ENCODE peak calls at places on chromosomes 16 and 17, in five cellular contexts. Y is pancreas, K is body of pancreas, E is tibial artery, H is Calu3. A is an unnamed sample.

GRCh38 chr17:61200349-61200735 is 199.3 kb upstream of the TBX2 start:
- DNase-seq in Y (no peak), H (no peak), K (peak), E (no peak), A (no peak)

GRCh38 chr17:55446581-55447205 is 25.1 kb upstream of the MMD start:
- DNase-seq in Y (no peak), K (no peak), E (no peak), H (no peak), A (peak)

GRCh38 chr16:55255890-55256289 is 68.1 kb upstream of the IRX6 start:
- DNase-seq in H (no peak), K (no peak), E (no peak), Y (no peak), A (no peak)

GRCh38 chr17:73227379-73227778 is 34.3 kb downstream of the CPSF4L start:
- DNase-seq in K (no peak), H (no peak), Y (no peak), E (no peak), A (no peak)

GRCh38 chr17:32536736-32537646 is 50.2 kb downstream of the CDK5R1 start:
- DNase-seq in E (no peak), H (no peak), Y (no peak), K (no peak), A (no peak)

GRCh38 chr17:47978324-47978723 is 7.4 kb downstream of the CDK5RAP3 start:
- DNase-seq in E (no peak), Y (no peak), H (peak), K (peak), A (no peak)

GRCh38 chr16:20410153-20410723 is 904 bp downstream of the ACSM5 start:
- DNase-seq in H (no peak), Y (no peak), E (no peak), K (no peak), A (no peak)

GRCh38 chr16:66486773-66487579 is 59.9 kb downstream of the BEAN1 start:
- DNase-seq in Y (no peak), K (peak), H (no peak), E (peak), A (no peak)

GRCh38 chr17:78329263-78330059 is 30.4 kb downstream of the SOCS3 start:
- DNase-seq in H (peak), E (no peak), Y (no peak), K (peak), A (no peak)

GRCh38 chr16:4654946-4655590 is 30.4 kb downstream of the MGRN1 start:
- DNase-seq in K (no peak), Y (no peak), H (no peak), E (no peak), A (no peak)

GRCh38 chr16:68037820-68038597 is 14.9 kb downstream of the DUS2 start:
- DNase-seq in K (no peak), H (no peak), Y (no peak), E (no peak), A (no peak)

GRCh38 chr17:2344528-2344927 is 7.2 kb downstream of the SGSM2 start:
- DNase-seq in E (no peak), H (no peak), K (no peak), Y (no peak), A (no peak)

GRCh38 chr16:17339764-17340541 is 130.8 kb downstream of the XYLT1 start:
- DNase-seq in Y (no peak), H (peak), E (peak), K (no peak), A (no peak)

GRCh38 chr16:57386381-57386951 is 14.2 kb downstream of the CX3CL1 start:
- DNase-seq in Y (no peak), K (no peak), H (no peak), E (no peak), A (no peak)

GRCh38 chr17:67245694-67246397 is 850 bp upstream of the HELZ start:
- DNase-seq in K (peak), E (no peak), Y (peak), H (peak), A (no peak)

GRCh38 chr17:73369126-73369525 is 57.3 kb upstream of the CDC42EP4 start:
- DNase-seq in K (peak), E (no peak), Y (no peak), H (no peak), A (no peak)

GRCh38 chr16:84090212-84090611 is 26.5 kb downstream of the MBTPS1 start:
- DNase-seq in E (no peak), H (no peak), Y (no peak), K (no peak), A (no peak)

GRCh38 chr17:2800367-2800766 is 4.1 kb downstream of the RAP1GAP2 start:
- DNase-seq in H (no peak), K (no peak), Y (no peak), E (no peak), A (no peak)

GRCh38 chr17:77208217-77208808 is 67.5 kb downstream of the SEC14L1 start:
- DNase-seq in E (peak), K (peak), H (no peak), Y (no peak), A (peak)

GRCh38 chr16:30409125-30410060 is 2.0 kb downstream of the ZNF771 start:
- DNase-seq in H (peak), K (peak), E (peak), Y (peak), A (no peak)

GRCh38 chr17:2899911-2900310 is 103.7 kb downstream of the RAP1GAP2 start:
- DNase-seq in Y (peak), K (peak), H (peak), E (no peak), A (no peak)

GRCh38 chr17:68445671-68446070 is 11.6 kb downstream of the WIPI1 start:
- DNase-seq in K (no peak), Y (no peak), E (peak), H (no peak), A (no peak)

GRCh38 chr17:80704381-80704819 is 159.8 kb downstream of the RPTOR start:
- DNase-seq in Y (no peak), K (no peak), E (no peak), H (no peak), A (no peak)

GRCh38 chr16:49866533-49867155 is 10.7 kb upstream of the ZNF423 start:
- DNase-seq in K (no peak), H (no peak), E (no peak), Y (no peak), A (no peak)

GRCh38 chr16:5604770-5605169 is 507.2 kb upstream of the EEF2KMT start:
- DNase-seq in H (peak), Y (no peak), K (no peak), E (no peak), A (peak)

GRCh38 chr17:3968017-3968416 is 3.8 kb upstream of the ATP2A3 start:
- DNase-seq in H (no peak), E (no peak), K (no peak), Y (no peak), A (no peak)

GRCh38 chr17:27463235-27463677 is 7.0 kb downstream of the KSR1 start:
- DNase-seq in H (no peak), E (no peak), Y (no peak), K (no peak), A (no peak)

GRCh38 chr16:64453643-64454042 is 668.2 kb downstream of the CDH11 start:
- DNase-seq in Y (no peak), E (no peak), K (no peak), H (no peak), A (no peak)

DNA sequence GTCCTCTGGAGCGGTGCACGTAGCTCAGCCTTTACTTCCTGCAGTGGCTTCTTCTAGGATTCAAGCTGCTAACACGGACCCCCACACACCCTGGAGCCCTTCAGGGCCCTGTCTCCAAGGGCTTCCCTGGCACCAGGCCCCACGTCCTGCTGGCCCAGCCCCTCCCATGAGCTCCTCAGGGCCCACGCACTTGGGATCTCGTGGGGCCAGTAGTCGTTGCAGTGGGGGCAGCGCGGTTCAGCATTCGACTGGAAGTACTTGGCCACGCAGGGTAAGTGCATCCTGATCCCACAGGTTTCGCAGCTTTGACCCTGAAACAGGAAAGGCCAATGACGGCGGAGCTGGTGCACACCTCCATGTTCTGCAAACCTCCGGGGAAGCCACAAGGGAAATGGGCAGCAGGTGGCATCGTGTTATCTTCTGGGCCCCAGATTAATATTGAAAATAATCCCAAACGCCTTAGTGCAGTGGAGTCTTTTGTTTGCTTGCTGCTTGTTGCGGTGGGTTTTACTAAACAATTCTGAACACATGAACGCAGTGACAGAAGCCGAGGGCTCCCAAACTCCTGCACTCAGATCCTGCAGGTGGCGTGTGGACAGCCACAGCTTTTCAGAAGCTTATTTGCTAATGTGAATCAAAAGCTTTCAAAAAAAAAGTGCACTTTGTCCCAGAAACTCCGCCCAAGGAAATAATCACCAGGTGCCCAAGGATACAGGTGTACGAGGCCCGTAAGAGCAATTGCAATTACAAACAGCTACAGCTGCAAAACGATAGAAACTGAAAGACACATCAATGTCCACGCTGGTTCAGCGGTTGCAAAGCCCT is 22.4 kb downstream of the KDM8 start:
- DNase-seq in Y (no peak), K (peak), E (no peak), H (no peak), A (no peak)
- TF ChIP-seq CTCF in Y (no peak), K (peak), E (no peak), H (no peak), A (peak)

DNA sequence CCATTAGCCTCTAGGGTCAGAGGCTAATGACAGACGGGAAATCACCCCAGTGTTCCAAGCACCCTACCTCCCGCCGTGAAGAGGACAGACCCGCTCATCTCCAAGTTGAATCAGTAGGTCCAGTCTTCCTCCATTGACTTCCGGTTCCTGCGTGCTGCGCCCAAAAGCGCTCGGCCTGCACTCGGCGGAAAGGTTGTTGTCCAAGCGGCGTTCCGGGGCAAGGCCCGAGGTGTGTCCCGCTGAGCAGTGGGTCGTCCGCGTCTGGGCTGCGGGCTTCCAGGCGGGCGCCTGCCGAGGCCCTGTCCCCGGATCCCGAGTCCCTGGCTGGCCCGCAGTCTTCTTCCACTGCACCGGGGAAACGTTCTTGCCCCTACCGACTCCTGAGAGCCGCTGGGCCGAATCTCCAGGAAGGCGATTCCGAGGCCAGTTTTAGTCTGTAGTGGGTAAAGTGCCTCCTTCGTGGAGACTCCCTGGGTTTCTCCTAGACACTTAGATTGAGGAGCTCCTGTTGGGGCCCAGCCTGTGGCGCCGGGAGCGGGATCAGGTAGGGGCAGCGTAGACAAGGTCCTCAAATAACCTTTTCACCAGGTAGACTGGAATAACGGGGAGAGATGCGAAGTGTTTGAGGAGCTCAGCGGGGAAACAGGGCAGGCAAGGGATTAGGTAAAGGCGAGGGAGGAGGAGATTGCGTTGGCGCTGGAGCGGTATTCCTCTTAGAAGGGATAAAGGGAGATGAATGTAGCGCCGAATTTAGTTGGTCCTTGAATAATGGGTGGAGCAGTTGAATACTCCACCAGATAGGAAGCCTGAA is at the start of gene TEFM:
- DNase-seq in K (peak), H (peak), E (peak), Y (peak), A (peak)
- TF ChIP-seq CTCF in K (peak), H (no peak), E (no peak), Y (no peak), A (no peak)

GRCh38 chr16:48157302-48157701 is 1.5 kb upstream of the ABCC12 start:
- DNase-seq in H (no peak), Y (no peak), K (no peak), E (no peak), A (no peak)
- TF ChIP-seq CTCF in H (no peak), Y (no peak), K (no peak), E (no peak), A (no peak)

GRCh38 chr17:39153541-39154111 is 2.2 kb upstream of the PLXDC1 start:
- DNase-seq in Y (peak), H (peak), K (peak), E (peak), A (peak)
- TF ChIP-seq CTCF in Y (no peak), H (peak), K (no peak), E (peak), A (no peak)

DNA sequence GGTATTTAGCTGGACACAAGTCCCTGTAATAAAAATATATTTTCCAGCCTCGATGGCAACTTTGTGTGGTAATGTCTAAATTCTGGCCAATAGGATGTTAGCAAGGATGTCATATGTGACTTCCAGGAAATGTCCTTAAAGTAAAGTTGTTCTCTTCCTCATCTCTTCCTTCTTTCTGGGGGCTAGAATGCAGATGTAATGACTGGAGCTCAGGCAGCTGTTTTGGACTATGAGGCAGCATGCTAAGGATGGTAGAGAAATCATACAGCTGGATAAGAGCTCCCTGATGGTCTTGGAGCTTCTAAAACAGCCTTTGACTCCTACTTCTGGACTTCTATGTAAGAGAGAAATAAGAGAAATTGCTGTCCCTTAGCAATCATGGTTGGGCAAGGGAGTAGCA is 16.9 kb upstream of the MAPT start:
- DNase-seq in H (no peak), Y (no peak), K (no peak), E (no peak), A (no peak)
- TF ChIP-seq CTCF in H (no peak), Y (no peak), K (no peak), E (no peak), A (no peak)

DNA sequence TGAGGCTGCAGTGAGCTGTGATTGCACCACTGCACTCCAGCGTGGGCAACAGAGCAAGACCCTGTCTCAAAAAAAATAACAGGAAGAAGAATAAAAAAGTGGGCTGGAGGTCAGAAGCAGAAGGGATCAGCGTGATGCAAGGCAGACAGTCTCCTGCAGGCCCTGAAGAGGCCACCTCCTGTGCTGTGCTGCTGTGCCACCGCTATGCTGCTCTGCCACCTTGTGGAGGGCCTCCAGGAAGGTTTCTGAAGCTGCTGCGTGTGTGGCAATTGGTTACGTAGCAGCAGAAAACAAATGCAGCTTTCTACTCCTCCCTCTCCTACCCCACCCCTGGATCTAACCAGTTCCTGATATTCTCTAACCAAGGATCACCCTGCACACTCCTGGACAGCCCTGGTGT is 815.5 kb downstream of the KCNJ18 start:
- DNase-seq in H (no peak), E (no peak), K (no peak), Y (no peak), A (peak)
- TF ChIP-seq CTCF in H (no peak), E (no peak), K (no peak), Y (no peak), A (peak)

GRCh38 chr16:12215302-12216105 is 239.0 kb downstream of the SNX29 start:
- DNase-seq in Y (no peak), H (no peak), K (no peak), E (no peak), A (no peak)
- TF ChIP-seq CTCF in Y (no peak), H (peak), K (no peak), E (no peak), A (no peak)

GRCh38 chr16:11395008-11395948 is 50.0 kb downstream of the RMI2 start:
- DNase-seq in Y (peak), E (peak), H (no peak), K (no peak), A (no peak)
- TF ChIP-seq CTCF in Y (no peak), E (no peak), H (no peak), K (no peak), A (peak)